ENCODE peak calls at places on chromosomes 11 and 22, in four cellular contexts. One of them, this sample, is unnamed.

GRCh38 chr11:11427185-11427944 is 74.3 kb upstream of the CSNK2A3 start:
- DNase-seq in fibroblast of lung: no peak
- DNase-seq in Caco-2: no peak
- DNase-seq in IMR-90: no peak
- DNase-seq in this sample: no peak

GRCh38 chr11:67030976-67031375 is 8.0 kb downstream of the SYT12 start:
- DNase-seq in IMR-90: no peak
- DNase-seq in Caco-2: peak; percentile 77
- DNase-seq in fibroblast of lung: no peak
- DNase-seq in this sample: no peak

GRCh38 chr11:122162095-122162494 is 46.1 kb upstream of the BLID start:
- DNase-seq in IMR-90: no peak
- DNase-seq in Caco-2: no peak
- DNase-seq in fibroblast of lung: peak; percentile 79
- DNase-seq in this sample: no peak

GRCh38 chr11:2580444-2581050 is 119.2 kb downstream of the KCNQ1OT1 start:
- DNase-seq in IMR-90: no peak
- DNase-seq in Caco-2: peak; percentile 30
- DNase-seq in fibroblast of lung: no peak
- DNase-seq in this sample: no peak

GRCh38 chr11:27153136-27153535 is 112.5 kb downstream of the BBOX1 start:
- DNase-seq in fibroblast of lung: no peak
- DNase-seq in IMR-90: no peak
- DNase-seq in Caco-2: no peak
- DNase-seq in this sample: no peak

GRCh38 chr11:10893713-10894112 is 35.9 kb upstream of the ZBED5 start:
- DNase-seq in fibroblast of lung: peak; percentile 96
- DNase-seq in IMR-90: peak; percentile 89
- DNase-seq in Caco-2: peak; percentile 63
- DNase-seq in this sample: no peak

GRCh38 chr22:38353701-38354100 is 36.5 kb upstream of the CSNK1E start:
- DNase-seq in Caco-2: no peak
- DNase-seq in fibroblast of lung: no peak
- DNase-seq in IMR-90: no peak
- DNase-seq in this sample: no peak

GRCh38 chr22:19631899-19632670 is 82.2 kb upstream of the SEPTIN5 start:
- DNase-seq in IMR-90: peak; percentile 27
- DNase-seq in fibroblast of lung: peak; percentile 37
- DNase-seq in Caco-2: peak; percentile 55
- DNase-seq in this sample: peak; percentile 82

GRCh38 chr11:12103411-12104225 is 6.8 kb upstream of the MICAL2 start:
- DNase-seq in IMR-90: no peak
- DNase-seq in Caco-2: no peak
- DNase-seq in fibroblast of lung: no peak
- DNase-seq in this sample: no peak

GRCh38 chr11:86388198-86388597 is 13.5 kb downstream of the CCDC81 start:
- DNase-seq in IMR-90: no peak
- DNase-seq in Caco-2: no peak
- DNase-seq in fibroblast of lung: no peak
- DNase-seq in this sample: no peak

GRCh38 chr11:109971184-109971523 is 122.0 kb upstream of the ZC3H12C start:
- DNase-seq in fibroblast of lung: peak; percentile 70
- DNase-seq in Caco-2: no peak
- DNase-seq in IMR-90: peak; percentile 84
- DNase-seq in this sample: no peak

GRCh38 chr11:105960252-105961245 is 61.5 kb downstream of the MSANTD4 start:
- DNase-seq in Caco-2: peak; percentile 66
- DNase-seq in fibroblast of lung: no peak
- DNase-seq in IMR-90: no peak
- DNase-seq in this sample: peak; percentile 36

GRCh38 chr11:100963375-100963774 is 166.2 kb downstream of the PGR start:
- DNase-seq in fibroblast of lung: no peak
- DNase-seq in IMR-90: peak; percentile 20
- DNase-seq in Caco-2: no peak
- DNase-seq in this sample: no peak

GRCh38 chr11:119421351-119421750 is 1.6 kb downstream of the THY1 start:
- DNase-seq in fibroblast of lung: peak; percentile 18
- DNase-seq in Caco-2: no peak
- DNase-seq in IMR-90: peak; percentile 62
- DNase-seq in this sample: no peak

GRCh38 chr11:44958165-44958564 is 7.5 kb upstream of the TP53I11 start:
- DNase-seq in IMR-90: no peak
- DNase-seq in fibroblast of lung: no peak
- DNase-seq in Caco-2: no peak
- DNase-seq in this sample: no peak

GRCh38 chr11:57514538-57515331 is 767 bp downstream of the SLC43A1 start:
- DNase-seq in Caco-2: peak; percentile 54
- DNase-seq in fibroblast of lung: peak; percentile 39
- DNase-seq in IMR-90: peak; percentile 24
- DNase-seq in this sample: peak; percentile 61

GRCh38 chr11:62104001-62104400 is 19.8 kb upstream of the INCENP start:
- DNase-seq in IMR-90: no peak
- DNase-seq in Caco-2: no peak
- DNase-seq in fibroblast of lung: no peak
- DNase-seq in this sample: no peak

GRCh38 chr11:105935791-105936190 is 86.2 kb downstream of the MSANTD4 start:
- DNase-seq in IMR-90: peak; percentile 18
- DNase-seq in fibroblast of lung: no peak
- DNase-seq in Caco-2: no peak
- DNase-seq in this sample: no peak

GRCh38 chr11:44258839-44259420 is 51.0 kb downstream of the ALX4 start:
- DNase-seq in Caco-2: no peak
- DNase-seq in fibroblast of lung: no peak
- DNase-seq in IMR-90: no peak
- DNase-seq in this sample: no peak

GRCh38 chr11:1823376-1824220 is 11.2 kb upstream of the SYT8 start:
- DNase-seq in IMR-90: no peak
- DNase-seq in Caco-2: peak; percentile 31
- DNase-seq in fibroblast of lung: no peak
- DNase-seq in this sample: no peak

GRCh38 chr11:76270387-76270786 is 64.1 kb upstream of the WNT11 start:
- DNase-seq in fibroblast of lung: peak; percentile 13
- DNase-seq in IMR-90: no peak
- DNase-seq in Caco-2: no peak
- DNase-seq in this sample: no peak

GRCh38 chr22:42780070-42780540 is 59.4 kb upstream of the A4GALT start:
- DNase-seq in Caco-2: peak; percentile 83
- DNase-seq in fibroblast of lung: peak; percentile 98
- DNase-seq in IMR-90: peak; percentile 95
- DNase-seq in this sample: peak; percentile 86

GRCh38 chr11:17611049-17611448 is 64.0 kb downstream of the OTOG start:
- DNase-seq in Caco-2: no peak
- DNase-seq in fibroblast of lung: no peak
- DNase-seq in IMR-90: no peak
- DNase-seq in this sample: no peak

GRCh38 chr11:111933872-111934271 is 3.3 kb upstream of the DIXDC1 start:
- DNase-seq in Caco-2: no peak
- DNase-seq in IMR-90: peak; percentile 42
- DNase-seq in fibroblast of lung: no peak
- DNase-seq in this sample: no peak

GRCh38 chr11:65884716-65885092 is 3.6 kb downstream of the FIBP start:
- DNase-seq in Caco-2: peak; percentile 77
- DNase-seq in IMR-90: peak; percentile 65
- DNase-seq in fibroblast of lung: peak; percentile 72
- DNase-seq in this sample: peak; percentile 63

GRCh38 chr11:121968638-121969037 is 147.4 kb downstream of the BLID start:
- DNase-seq in IMR-90: no peak
- DNase-seq in fibroblast of lung: peak; percentile 22
- DNase-seq in Caco-2: no peak
- DNase-seq in this sample: no peak

GRCh38 chr22:47126344-47126811 is 363.9 kb downstream of the TBC1D22A start:
- DNase-seq in IMR-90: no peak
- DNase-seq in Caco-2: no peak
- DNase-seq in fibroblast of lung: no peak
- DNase-seq in this sample: no peak

GRCh38 chr22:39520054-39520873 is at the start of gene ATF4:
- DNase-seq in fibroblast of lung: peak; percentile 100
- DNase-seq in Caco-2: peak; percentile 98
- DNase-seq in IMR-90: peak; percentile 99
- DNase-seq in this sample: peak; percentile 98
- H3K4me1 ChIP-seq in fibroblast of lung: peaks cover 7% of the 10 kb centered on the region
- H3K4me1 ChIP-seq in Caco-2: peaks cover 26% of the 10 kb centered on the region
- H3K4me1 ChIP-seq in IMR-90: peaks cover 4% of the 10 kb centered on the region
- H3K4me1 ChIP-seq in this sample: peaks cover 12% of the 10 kb centered on the region

GRCh38 chr11:129447654-129448239 is 72.1 kb downstream of the BARX2 start:
- DNase-seq in Caco-2: no peak
- DNase-seq in fibroblast of lung: no peak
- DNase-seq in IMR-90: no peak
- DNase-seq in this sample: no peak
- H3K4me1 ChIP-seq in Caco-2: no peaks in the 10 kb centered on the region
- H3K4me1 ChIP-seq in fibroblast of lung: no peaks in the 10 kb centered on the region
- H3K4me1 ChIP-seq in IMR-90: no peaks in the 10 kb centered on the region
- H3K4me1 ChIP-seq in this sample: no peaks in the 10 kb centered on the region

GRCh38 chr11:134230339-134230738 is 5.9 kb downstream of the VPS26B start:
- DNase-seq in Caco-2: no peak
- DNase-seq in fibroblast of lung: no peak
- DNase-seq in IMR-90: no peak
- DNase-seq in this sample: no peak

GRCh38 chr11:134233729-134234179 is 9.3 kb downstream of the VPS26B start:
- DNase-seq in fibroblast of lung: no peak
- DNase-seq in Caco-2: no peak
- DNase-seq in IMR-90: no peak
- DNase-seq in this sample: no peak

GRCh38 chr11:134235399-134235798 is 10.9 kb downstream of the VPS26B start:
- DNase-seq in IMR-90: no peak
- DNase-seq in fibroblast of lung: no peak
- DNase-seq in Caco-2: no peak
- DNase-seq in this sample: no peak

GRCh38 chr11:134229131-134229790 is 4.8 kb downstream of the VPS26B start:
- DNase-seq in IMR-90: no peak
- DNase-seq in fibroblast of lung: no peak
- DNase-seq in Caco-2: no peak
- DNase-seq in this sample: no peak

GRCh38 chr11:134231958-134232674 is 7.6 kb downstream of the VPS26B start:
- DNase-seq in Caco-2: no peak
- DNase-seq in fibroblast of lung: no peak
- DNase-seq in IMR-90: no peak
- DNase-seq in this sample: no peak
- H3K4me1 ChIP-seq in Caco-2: no peaks in the 10 kb centered on the region
- H3K4me1 ChIP-seq in fibroblast of lung: no peaks in the 10 kb centered on the region
- H3K4me1 ChIP-seq in IMR-90: no peaks in the 10 kb centered on the region
- H3K4me1 ChIP-seq in this sample: peaks cover 4% of the 10 kb centered on the region

GRCh38 chr11:131633978-131634377 is 263.6 kb downstream of the NTM start:
- DNase-seq in Caco-2: no peak
- DNase-seq in IMR-90: no peak
- DNase-seq in fibroblast of lung: no peak
- DNase-seq in this sample: no peak

GRCh38 chr11:131626761-131627160 is 256.3 kb downstream of the NTM start:
- DNase-seq in fibroblast of lung: no peak
- DNase-seq in Caco-2: no peak
- DNase-seq in IMR-90: no peak
- DNase-seq in this sample: no peak

GRCh38 chr11:131628739-131629138 is 258.3 kb downstream of the NTM start:
- DNase-seq in Caco-2: no peak
- DNase-seq in IMR-90: no peak
- DNase-seq in fibroblast of lung: no peak
- DNase-seq in this sample: no peak

GRCh38 chr11:131632971-131633370 is 262.6 kb downstream of the NTM start:
- DNase-seq in fibroblast of lung: no peak
- DNase-seq in Caco-2: no peak
- DNase-seq in IMR-90: no peak
- DNase-seq in this sample: no peak

DNA sequence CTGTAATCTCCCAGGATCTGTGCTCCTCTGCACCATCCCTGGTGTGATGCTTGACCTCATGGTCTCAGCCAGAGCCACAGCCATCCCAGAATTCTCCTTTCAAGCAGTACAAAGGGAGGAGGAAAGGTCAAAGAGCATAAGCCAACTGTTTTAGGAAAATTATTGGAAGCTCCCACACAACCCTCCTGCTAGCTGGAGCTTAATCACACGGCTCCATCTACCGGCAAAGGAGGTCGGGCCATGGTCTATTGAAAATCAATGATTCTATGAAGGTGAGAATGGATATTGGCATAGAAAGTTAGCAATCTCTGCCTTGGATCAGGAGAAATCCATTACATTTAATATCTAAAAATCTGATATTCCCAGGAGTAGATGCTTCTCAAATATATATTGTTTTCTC is 259.5 kb downstream of the NTM start:
- DNase-seq in Caco-2: no peak
- DNase-seq in IMR-90: no peak
- DNase-seq in fibroblast of lung: no peak
- DNase-seq in this sample: no peak
- H3K4me1 ChIP-seq in Caco-2: no peaks in the 10 kb centered on the region
- H3K4me1 ChIP-seq in IMR-90: no peaks in the 10 kb centered on the region
- H3K4me1 ChIP-seq in fibroblast of lung: no peaks in the 10 kb centered on the region
- H3K4me1 ChIP-seq in this sample: no peaks in the 10 kb centered on the region

GRCh38 chr11:128269466-128269865 is 317.9 kb downstream of the ETS1 start:
- DNase-seq in Caco-2: no peak
- DNase-seq in IMR-90: peak; percentile 24
- DNase-seq in fibroblast of lung: no peak
- DNase-seq in this sample: no peak
- H3K4me1 ChIP-seq in Caco-2: no peaks in the 10 kb centered on the region
- H3K4me1 ChIP-seq in IMR-90: no peaks in the 10 kb centered on the region
- H3K4me1 ChIP-seq in fibroblast of lung: no peaks in the 10 kb centered on the region
- H3K4me1 ChIP-seq in this sample: no peaks in the 10 kb centered on the region

DNA sequence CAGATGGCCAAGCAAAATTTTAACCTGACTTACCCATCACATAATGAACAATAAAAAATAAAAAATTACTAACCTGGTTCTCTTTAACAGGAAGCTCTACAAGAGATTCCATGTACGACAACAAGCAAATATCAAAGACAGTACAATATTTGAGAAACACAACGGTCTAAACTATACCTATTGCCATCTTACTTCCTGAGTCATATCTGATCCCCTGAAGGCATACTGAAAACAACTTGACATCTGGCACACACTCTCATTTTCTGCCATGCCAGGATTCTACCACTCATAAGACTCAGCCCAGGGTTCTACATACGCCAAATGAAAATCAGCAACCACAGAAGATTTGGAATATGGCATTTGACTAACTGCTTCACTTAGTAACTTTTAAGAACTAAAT is 13.8 kb downstream of the DENND5A start:
- DNase-seq in IMR-90: no peak
- DNase-seq in Caco-2: no peak
- DNase-seq in fibroblast of lung: no peak
- DNase-seq in this sample: no peak
- H3K4me1 ChIP-seq in IMR-90: peaks cover 1% of the 10 kb centered on the region
- H3K4me1 ChIP-seq in Caco-2: no peaks in the 10 kb centered on the region
- H3K4me1 ChIP-seq in fibroblast of lung: no peaks in the 10 kb centered on the region
- H3K4me1 ChIP-seq in this sample: peaks cover 3% of the 10 kb centered on the region

DNA sequence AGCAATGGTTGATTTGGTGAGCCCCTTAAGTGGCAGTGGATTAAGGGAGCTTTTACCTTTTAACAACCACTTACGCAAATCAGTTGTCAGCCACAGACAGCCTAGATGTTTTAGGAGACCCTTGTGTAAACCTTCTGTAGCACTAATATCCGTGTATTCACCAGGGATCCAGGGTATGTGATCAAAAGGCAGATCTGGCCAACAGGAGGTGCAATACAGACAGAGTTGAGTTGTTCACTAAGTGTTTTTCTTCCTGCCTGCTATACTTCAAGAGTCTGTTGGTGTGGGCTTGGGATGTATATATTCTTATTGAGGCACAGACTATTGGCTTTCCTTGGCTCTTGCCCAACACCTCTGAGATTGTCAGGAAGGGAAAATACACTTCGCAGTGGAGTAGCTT is 175.1 kb downstream of the FAT3 start:
- DNase-seq in Caco-2: no peak
- DNase-seq in fibroblast of lung: no peak
- DNase-seq in IMR-90: no peak
- DNase-seq in this sample: no peak
- H3K4me1 ChIP-seq in Caco-2: peaks cover 9% of the 10 kb centered on the region
- H3K4me1 ChIP-seq in fibroblast of lung: peaks cover 2% of the 10 kb centered on the region
- H3K4me1 ChIP-seq in IMR-90: no peaks in the 10 kb centered on the region
- H3K4me1 ChIP-seq in this sample: no peaks in the 10 kb centered on the region

This sample was measured in HAP-1.